ENCODE peak calls at places on chromosomes 1 and 21, in six cellular contexts. One of them, this sample, is unnamed.
A peak's percentile ranks its signal among the peaks of the same experiment; 100 is the strongest.

GRCh38 chr1:18653922-18654321 is 23.3 kb downstream of the PAX7 start:
- DNase-seq in breast epithelium: no peak
- DNase-seq in adrenal gland: no peak
- DNase-seq in BJ: no peak
- DNase-seq in mucosa of descending colon: no peak
- DNase-seq in fibroblast of the aortic adventitia: no peak
- DNase-seq in this sample: no peak

GRCh38 chr1:103514920-103515503 is 10.5 kb upstream of the RNPC3 start:
- DNase-seq in breast epithelium: no peak
- DNase-seq in BJ: no peak
- DNase-seq in mucosa of descending colon: peak; percentile 6
- DNase-seq in fibroblast of the aortic adventitia: peak; percentile 84
- DNase-seq in adrenal gland: no peak
- DNase-seq in this sample: peak; percentile 40

GRCh38 chr1:218443255-218443654 is 98.1 kb downstream of the TGFB2 start:
- DNase-seq in adrenal gland: no peak
- DNase-seq in breast epithelium: no peak
- DNase-seq in BJ: no peak
- DNase-seq in fibroblast of the aortic adventitia: no peak
- DNase-seq in mucosa of descending colon: no peak
- DNase-seq in this sample: no peak

GRCh38 chr1:215539803-215540575 is 27.1 kb upstream of the KCTD3 start:
- DNase-seq in fibroblast of the aortic adventitia: peak; percentile 44
- DNase-seq in adrenal gland: peak; percentile 59
- DNase-seq in BJ: no peak
- DNase-seq in mucosa of descending colon: peak; percentile 33
- DNase-seq in breast epithelium: peak; percentile 60
- DNase-seq in this sample: peak; percentile 32

GRCh38 chr1:1752671-1753606 is 25.3 kb downstream of the NADK start:
- DNase-seq in BJ: no peak
- DNase-seq in fibroblast of the aortic adventitia: no peak
- DNase-seq in breast epithelium: no peak
- DNase-seq in mucosa of descending colon: no peak
- DNase-seq in adrenal gland: no peak
- DNase-seq in this sample: no peak

GRCh38 chr1:6614019-6614952 is 755 bp downstream of the PHF13 start:
- DNase-seq in BJ: no peak
- DNase-seq in mucosa of descending colon: peak; percentile 68
- DNase-seq in breast epithelium: no peak
- DNase-seq in adrenal gland: peak; percentile 65
- DNase-seq in fibroblast of the aortic adventitia: no peak
- DNase-seq in this sample: no peak

GRCh38 chr1:162168261-162168660 is 98.8 kb downstream of the NOS1AP start:
- DNase-seq in BJ: no peak
- DNase-seq in fibroblast of the aortic adventitia: no peak
- DNase-seq in breast epithelium: peak; percentile 85
- DNase-seq in adrenal gland: peak; percentile 16
- DNase-seq in mucosa of descending colon: peak; percentile 13
- DNase-seq in this sample: no peak

GRCh38 chr1:166730299-166730888 is 108.9 kb upstream of the POGK start:
- DNase-seq in mucosa of descending colon: no peak
- DNase-seq in adrenal gland: no peak
- DNase-seq in breast epithelium: no peak
- DNase-seq in fibroblast of the aortic adventitia: no peak
- DNase-seq in BJ: no peak
- DNase-seq in this sample: no peak

GRCh38 chr1:92944901-92945747 is 16.1 kb downstream of the DIPK1A start:
- DNase-seq in mucosa of descending colon: no peak
- DNase-seq in fibroblast of the aortic adventitia: no peak
- DNase-seq in adrenal gland: no peak
- DNase-seq in breast epithelium: no peak
- DNase-seq in BJ: no peak
- DNase-seq in this sample: no peak

GRCh38 chr21:43343992-43344886 is 82.7 kb downstream of the SIK1 start:
- DNase-seq in BJ: no peak
- DNase-seq in adrenal gland: no peak
- DNase-seq in breast epithelium: no peak
- DNase-seq in fibroblast of the aortic adventitia: no peak
- DNase-seq in mucosa of descending colon: peak; percentile 56
- DNase-seq in this sample: no peak

GRCh38 chr1:171486048-171486519 is 754 bp downstream of the PRRC2C start:
- DNase-seq in fibroblast of the aortic adventitia: peak; percentile 76
- DNase-seq in mucosa of descending colon: peak; percentile 58
- DNase-seq in breast epithelium: peak; percentile 22
- DNase-seq in adrenal gland: no peak
- DNase-seq in BJ: peak; percentile 18
- DNase-seq in this sample: peak; percentile 15

GRCh38 chr1:24795236-24795635 is 50.0 kb downstream of the CLIC4 start:
- DNase-seq in BJ: no peak
- DNase-seq in adrenal gland: no peak
- DNase-seq in mucosa of descending colon: no peak
- DNase-seq in breast epithelium: no peak
- DNase-seq in fibroblast of the aortic adventitia: no peak
- DNase-seq in this sample: no peak

GRCh38 chr1:116265931-116266863 is 106.8 kb upstream of the ATP1A1 start:
- DNase-seq in adrenal gland: no peak
- DNase-seq in breast epithelium: no peak
- DNase-seq in BJ: no peak
- DNase-seq in mucosa of descending colon: no peak
- DNase-seq in fibroblast of the aortic adventitia: no peak
- DNase-seq in this sample: no peak

GRCh38 chr1:218850367-218850766 is 323.3 kb upstream of the LYPLAL1 start:
- DNase-seq in mucosa of descending colon: no peak
- DNase-seq in adrenal gland: no peak
- DNase-seq in BJ: no peak
- DNase-seq in breast epithelium: no peak
- DNase-seq in fibroblast of the aortic adventitia: peak; percentile 22
- DNase-seq in this sample: no peak

GRCh38 chr1:243275316-243275715 is 19.5 kb downstream of the SDCCAG8 start:
- DNase-seq in breast epithelium: no peak
- DNase-seq in adrenal gland: no peak
- DNase-seq in mucosa of descending colon: no peak
- DNase-seq in BJ: no peak
- DNase-seq in fibroblast of the aortic adventitia: no peak
- DNase-seq in this sample: no peak

GRCh38 chr1:53636621-53637171 is 102.3 kb downstream of the GLIS1 start:
- DNase-seq in fibroblast of the aortic adventitia: no peak
- DNase-seq in breast epithelium: no peak
- DNase-seq in adrenal gland: no peak
- DNase-seq in BJ: no peak
- DNase-seq in mucosa of descending colon: no peak
- DNase-seq in this sample: no peak

GRCh38 chr1:95388041-95388440 is 154.0 kb downstream of the RWDD3 start:
- DNase-seq in breast epithelium: no peak
- DNase-seq in BJ: no peak
- DNase-seq in adrenal gland: no peak
- DNase-seq in mucosa of descending colon: no peak
- DNase-seq in fibroblast of the aortic adventitia: peak; percentile 0
- DNase-seq in this sample: no peak

GRCh38 chr1:93692451-93692861 is 10.8 kb upstream of the BCAR3 start:
- DNase-seq in mucosa of descending colon: no peak
- DNase-seq in BJ: no peak
- DNase-seq in adrenal gland: no peak
- DNase-seq in breast epithelium: no peak
- DNase-seq in fibroblast of the aortic adventitia: peak; percentile 40
- DNase-seq in this sample: no peak

GRCh38 chr21:34018185-34018584 is 55.2 kb upstream of the MRPS6 start:
- DNase-seq in mucosa of descending colon: no peak
- DNase-seq in BJ: no peak
- DNase-seq in fibroblast of the aortic adventitia: no peak
- DNase-seq in breast epithelium: no peak
- DNase-seq in adrenal gland: no peak
- DNase-seq in this sample: no peak

GRCh38 chr1:116290085-116290670 is 82.9 kb upstream of the ATP1A1 start:
- DNase-seq in fibroblast of the aortic adventitia: no peak
- DNase-seq in mucosa of descending colon: no peak
- DNase-seq in BJ: no peak
- DNase-seq in breast epithelium: no peak
- DNase-seq in adrenal gland: peak; percentile 43
- DNase-seq in this sample: no peak

GRCh38 chr1:111851552-111851951 is 95.9 kb downstream of the DDX20 start:
- DNase-seq in fibroblast of the aortic adventitia: no peak
- DNase-seq in BJ: no peak
- DNase-seq in breast epithelium: no peak
- DNase-seq in adrenal gland: no peak
- DNase-seq in mucosa of descending colon: no peak
- DNase-seq in this sample: no peak

GRCh38 chr1:248055261-248055660 is 8.6 kb downstream of the OR2L3 start:
- DNase-seq in mucosa of descending colon: no peak
- DNase-seq in breast epithelium: no peak
- DNase-seq in BJ: no peak
- DNase-seq in adrenal gland: no peak
- DNase-seq in fibroblast of the aortic adventitia: no peak
- DNase-seq in this sample: no peak

GRCh38 chr1:17679856-17680255 is 75.3 kb upstream of the ACTL8 start:
- DNase-seq in BJ: no peak
- DNase-seq in fibroblast of the aortic adventitia: no peak
- DNase-seq in adrenal gland: no peak
- DNase-seq in breast epithelium: no peak
- DNase-seq in mucosa of descending colon: no peak
- DNase-seq in this sample: no peak

GRCh38 chr1:234114648-234115307 is 210.3 kb downstream of the SLC35F3 start:
- DNase-seq in mucosa of descending colon: peak; percentile 48
- DNase-seq in breast epithelium: peak; percentile 18
- DNase-seq in fibroblast of the aortic adventitia: peak; percentile 75
- DNase-seq in BJ: no peak
- DNase-seq in adrenal gland: peak; percentile 22
- DNase-seq in this sample: peak; percentile 33

GRCh38 chr1:183105449-183105848 is 80.6 kb upstream of the LAMC2 start:
- DNase-seq in fibroblast of the aortic adventitia: peak; percentile 39
- DNase-seq in mucosa of descending colon: no peak
- DNase-seq in BJ: no peak
- DNase-seq in breast epithelium: no peak
- DNase-seq in adrenal gland: no peak
- DNase-seq in this sample: no peak

GRCh38 chr1:227791425-227792090 is 23.9 kb upstream of the PRSS38 start:
- DNase-seq in adrenal gland: no peak
- DNase-seq in breast epithelium: no peak
- DNase-seq in mucosa of descending colon: no peak
- DNase-seq in fibroblast of the aortic adventitia: no peak
- DNase-seq in BJ: no peak
- DNase-seq in this sample: no peak

GRCh38 chr1:78225153-78225552 is 179.4 kb downstream of the GIPC2 start:
- DNase-seq in mucosa of descending colon: no peak
- DNase-seq in breast epithelium: no peak
- DNase-seq in adrenal gland: no peak
- DNase-seq in BJ: no peak
- DNase-seq in fibroblast of the aortic adventitia: no peak
- DNase-seq in this sample: no peak

GRCh38 chr1:154998201-154998780 is 4.3 kb upstream of the ZBTB7B start:
- DNase-seq in BJ: no peak
- DNase-seq in breast epithelium: no peak
- DNase-seq in mucosa of descending colon: no peak
- DNase-seq in fibroblast of the aortic adventitia: no peak
- DNase-seq in adrenal gland: no peak
- DNase-seq in this sample: no peak
- TF ChIP-seq CTCF in BJ: no peak
- TF ChIP-seq CTCF in breast epithelium: no peak
- TF ChIP-seq CTCF in mucosa of descending colon: no peak
- TF ChIP-seq CTCF in fibroblast of the aortic adventitia: no peak
- TF ChIP-seq CTCF in adrenal gland: no peak
- TF ChIP-seq CTCF in this sample: no peak

GRCh38 chr1:29230553-29231378 is at the start of gene MECR:
- DNase-seq in BJ: peak; percentile 56
- DNase-seq in mucosa of descending colon: peak; percentile 96
- DNase-seq in fibroblast of the aortic adventitia: peak; percentile 89
- DNase-seq in breast epithelium: peak; percentile 91
- DNase-seq in adrenal gland: peak; percentile 92
- DNase-seq in this sample: peak; percentile 75
- H3K4me3 ChIP-seq in BJ: peak within 1 kb of the TSS; percentile 77
- H3K4me3 ChIP-seq in mucosa of descending colon: peak within 1 kb of the TSS; percentile 45
- H3K4me3 ChIP-seq in fibroblast of the aortic adventitia: peak within 1 kb of the TSS; percentile 96
- H3K4me3 ChIP-seq in breast epithelium: peak within 1 kb of the TSS; percentile 71
- H3K4me3 ChIP-seq in adrenal gland: peak within 1 kb of the TSS; percentile 46
- H3K4me3 ChIP-seq in this sample: peak within 1 kb of the TSS; percentile 92

GRCh38 chr1:55140546-55140983 is 74.6 kb downstream of the USP24 start:
- DNase-seq in mucosa of descending colon: peak; percentile 89
- DNase-seq in breast epithelium: peak; percentile 48
- DNase-seq in adrenal gland: peak; percentile 89
- DNase-seq in BJ: peak; percentile 80
- DNase-seq in fibroblast of the aortic adventitia: peak; percentile 94
- DNase-seq in this sample: peak; percentile 87

GRCh38 chr1:55144886-55145285 is 70.3 kb downstream of the USP24 start:
- DNase-seq in adrenal gland: no peak
- DNase-seq in breast epithelium: no peak
- DNase-seq in fibroblast of the aortic adventitia: no peak
- DNase-seq in BJ: no peak
- DNase-seq in mucosa of descending colon: no peak
- DNase-seq in this sample: no peak

GRCh38 chr1:55146781-55147180 is 68.4 kb downstream of the USP24 start:
- DNase-seq in mucosa of descending colon: peak; percentile 68
- DNase-seq in BJ: no peak
- DNase-seq in adrenal gland: peak; percentile 33
- DNase-seq in fibroblast of the aortic adventitia: no peak
- DNase-seq in breast epithelium: no peak
- DNase-seq in this sample: no peak

GRCh38 chr1:55141295-55141893 is 73.8 kb downstream of the USP24 start:
- DNase-seq in breast epithelium: no peak
- DNase-seq in fibroblast of the aortic adventitia: no peak
- DNase-seq in adrenal gland: no peak
- DNase-seq in mucosa of descending colon: no peak
- DNase-seq in BJ: no peak
- DNase-seq in this sample: no peak

GRCh38 chr1:55143686-55144085 is 71.5 kb downstream of the USP24 start:
- DNase-seq in breast epithelium: no peak
- DNase-seq in adrenal gland: no peak
- DNase-seq in mucosa of descending colon: no peak
- DNase-seq in BJ: no peak
- DNase-seq in fibroblast of the aortic adventitia: no peak
- DNase-seq in this sample: no peak
- TF ChIP-seq CTCF in breast epithelium: no peak
- TF ChIP-seq CTCF in adrenal gland: no peak
- TF ChIP-seq CTCF in mucosa of descending colon: no peak
- TF ChIP-seq CTCF in BJ: no peak
- TF ChIP-seq CTCF in fibroblast of the aortic adventitia: no peak
- TF ChIP-seq CTCF in this sample: no peak

GRCh38 chr1:58904299-58905125 is 120.7 kb upstream of the JUN start:
- DNase-seq in fibroblast of the aortic adventitia: no peak
- DNase-seq in mucosa of descending colon: no peak
- DNase-seq in breast epithelium: no peak
- DNase-seq in adrenal gland: no peak
- DNase-seq in BJ: no peak
- DNase-seq in this sample: no peak

GRCh38 chr1:58901008-58901407 is 117.2 kb upstream of the JUN start:
- DNase-seq in adrenal gland: no peak
- DNase-seq in fibroblast of the aortic adventitia: no peak
- DNase-seq in mucosa of descending colon: no peak
- DNase-seq in breast epithelium: no peak
- DNase-seq in BJ: no peak
- DNase-seq in this sample: no peak

GRCh38 chr1:58903450-58904298 is 119.8 kb upstream of the JUN start:
- DNase-seq in fibroblast of the aortic adventitia: peak; percentile 93
- DNase-seq in breast epithelium: peak; percentile 90
- DNase-seq in adrenal gland: peak; percentile 95
- DNase-seq in BJ: peak; percentile 63
- DNase-seq in mucosa of descending colon: peak; percentile 92
- DNase-seq in this sample: no peak

GRCh38 chr1:58905126-58905490 is 121.3 kb upstream of the JUN start:
- DNase-seq in BJ: no peak
- DNase-seq in adrenal gland: no peak
- DNase-seq in fibroblast of the aortic adventitia: no peak
- DNase-seq in breast epithelium: no peak
- DNase-seq in mucosa of descending colon: no peak
- DNase-seq in this sample: no peak

GRCh38 chr1:58902830-58903229 is 119.0 kb upstream of the JUN start:
- DNase-seq in breast epithelium: no peak
- DNase-seq in fibroblast of the aortic adventitia: no peak
- DNase-seq in mucosa of descending colon: no peak
- DNase-seq in BJ: no peak
- DNase-seq in adrenal gland: no peak
- DNase-seq in this sample: no peak
- H3K4me3 ChIP-seq in breast epithelium: peak overlapping the region; percentile 75
- H3K4me3 ChIP-seq in fibroblast of the aortic adventitia: peak overlapping the region; percentile 64
- H3K4me3 ChIP-seq in mucosa of descending colon: no peak overlapping the region
- H3K4me3 ChIP-seq in BJ: no peak overlapping the region
- H3K4me3 ChIP-seq in adrenal gland: no peak overlapping the region
- H3K4me3 ChIP-seq in this sample: no peak overlapping the region

This sample was measured in HFF-Myc.